ENCODE peak calls at places on chromosome 4, in eight cellular contexts. One of them, this sample, is unnamed. For H3K27me3, the result is how much of the 10 kb centered on the place peaks cover.

GRCh38 chr4:6920174-6920573 is 10.5 kb downstream of the TBC1D14 start:
- DNase-seq in tibial nerve: no peak
- DNase-seq in dorsolateral prefrontal cortex: no peak
- DNase-seq in MM.1S: no peak
- DNase-seq in brain microvascular endothelial cell: no peak
- DNase-seq in K562: no peak
- DNase-seq in pancreas: no peak
- DNase-seq in cardiac muscle cell: no peak
- DNase-seq in this sample: no peak

GRCh38 chr4:94803181-94803580 is 45.4 kb downstream of the BMPR1B start:
- DNase-seq in cardiac muscle cell: peak
- DNase-seq in dorsolateral prefrontal cortex: no peak
- DNase-seq in tibial nerve: no peak
- DNase-seq in MM.1S: no peak
- DNase-seq in K562: no peak
- DNase-seq in brain microvascular endothelial cell: peak
- DNase-seq in pancreas: no peak
- DNase-seq in this sample: no peak

GRCh38 chr4:81845273-81845672 is 373.6 kb upstream of the RASGEF1B start:
- DNase-seq in cardiac muscle cell: peak
- DNase-seq in dorsolateral prefrontal cortex: no peak
- DNase-seq in K562: no peak
- DNase-seq in MM.1S: no peak
- DNase-seq in brain microvascular endothelial cell: peak
- DNase-seq in pancreas: no peak
- DNase-seq in tibial nerve: no peak
- DNase-seq in this sample: no peak

GRCh38 chr4:76445911-76446310 is 10.9 kb downstream of the SHROOM3 start:
- DNase-seq in K562: no peak
- DNase-seq in cardiac muscle cell: no peak
- DNase-seq in tibial nerve: no peak
- DNase-seq in MM.1S: no peak
- DNase-seq in pancreas: no peak
- DNase-seq in brain microvascular endothelial cell: no peak
- DNase-seq in dorsolateral prefrontal cortex: no peak
- DNase-seq in this sample: no peak

GRCh38 chr4:15293678-15294077 is 134.2 kb upstream of the C1QTNF7 start:
- DNase-seq in tibial nerve: no peak
- DNase-seq in pancreas: no peak
- DNase-seq in cardiac muscle cell: no peak
- DNase-seq in dorsolateral prefrontal cortex: no peak
- DNase-seq in K562: no peak
- DNase-seq in MM.1S: peak
- DNase-seq in brain microvascular endothelial cell: no peak
- DNase-seq in this sample: no peak

GRCh38 chr4:176760468-176760867 is 32.3 kb downstream of the VEGFC start:
- DNase-seq in K562: no peak
- DNase-seq in cardiac muscle cell: peak
- DNase-seq in MM.1S: no peak
- DNase-seq in pancreas: no peak
- DNase-seq in brain microvascular endothelial cell: no peak
- DNase-seq in dorsolateral prefrontal cortex: no peak
- DNase-seq in tibial nerve: no peak
- DNase-seq in this sample: no peak

GRCh38 chr4:106208481-106209460 is 107.2 kb downstream of the TBCK start:
- DNase-seq in pancreas: no peak
- DNase-seq in cardiac muscle cell: no peak
- DNase-seq in brain microvascular endothelial cell: no peak
- DNase-seq in K562: no peak
- DNase-seq in MM.1S: no peak
- DNase-seq in tibial nerve: no peak
- DNase-seq in dorsolateral prefrontal cortex: peak
- DNase-seq in this sample: no peak

GRCh38 chr4:116358633-116359222 is 726.6 kb downstream of the TRAM1L1 start:
- DNase-seq in K562: peak
- DNase-seq in dorsolateral prefrontal cortex: no peak
- DNase-seq in tibial nerve: no peak
- DNase-seq in MM.1S: peak
- DNase-seq in brain microvascular endothelial cell: peak
- DNase-seq in cardiac muscle cell: peak
- DNase-seq in pancreas: peak
- DNase-seq in this sample: peak

GRCh38 chr4:4720671-4721070 is 138.8 kb upstream of the MSX1 start:
- DNase-seq in dorsolateral prefrontal cortex: no peak
- DNase-seq in brain microvascular endothelial cell: no peak
- DNase-seq in K562: no peak
- DNase-seq in tibial nerve: no peak
- DNase-seq in cardiac muscle cell: no peak
- DNase-seq in MM.1S: no peak
- DNase-seq in pancreas: no peak
- DNase-seq in this sample: no peak

GRCh38 chr4:84804126-84804525 is 162.4 kb downstream of the WDFY3 start:
- DNase-seq in dorsolateral prefrontal cortex: peak
- DNase-seq in tibial nerve: no peak
- DNase-seq in pancreas: no peak
- DNase-seq in K562: no peak
- DNase-seq in cardiac muscle cell: peak
- DNase-seq in MM.1S: no peak
- DNase-seq in brain microvascular endothelial cell: peak
- DNase-seq in this sample: no peak

GRCh38 chr4:67475155-67475554 is 70.1 kb downstream of the CENPC start:
- DNase-seq in brain microvascular endothelial cell: no peak
- DNase-seq in tibial nerve: no peak
- DNase-seq in MM.1S: no peak
- DNase-seq in pancreas: no peak
- DNase-seq in cardiac muscle cell: no peak
- DNase-seq in K562: no peak
- DNase-seq in dorsolateral prefrontal cortex: no peak
- DNase-seq in this sample: no peak

GRCh38 chr4:138181288-138181687 is 60.9 kb downstream of the SLC7A11 start:
- DNase-seq in tibial nerve: no peak
- DNase-seq in MM.1S: no peak
- DNase-seq in brain microvascular endothelial cell: no peak
- DNase-seq in pancreas: no peak
- DNase-seq in cardiac muscle cell: peak
- DNase-seq in K562: no peak
- DNase-seq in dorsolateral prefrontal cortex: no peak
- DNase-seq in this sample: no peak

GRCh38 chr4:165013691-165014090 is 18.1 kb upstream of the TRIM60 start:
- DNase-seq in cardiac muscle cell: no peak
- DNase-seq in dorsolateral prefrontal cortex: no peak
- DNase-seq in MM.1S: no peak
- DNase-seq in brain microvascular endothelial cell: no peak
- DNase-seq in pancreas: no peak
- DNase-seq in K562: no peak
- DNase-seq in tibial nerve: no peak
- DNase-seq in this sample: no peak

GRCh38 chr4:108370291-108370690 is 201.6 kb upstream of the LEF1 start:
- DNase-seq in K562: no peak
- DNase-seq in tibial nerve: no peak
- DNase-seq in cardiac muscle cell: no peak
- DNase-seq in brain microvascular endothelial cell: no peak
- DNase-seq in MM.1S: no peak
- DNase-seq in dorsolateral prefrontal cortex: no peak
- DNase-seq in pancreas: no peak
- DNase-seq in this sample: no peak

GRCh38 chr4:140186651-140187315 is 32.8 kb upstream of the MAML3 start:
- DNase-seq in tibial nerve: no peak
- DNase-seq in dorsolateral prefrontal cortex: peak
- DNase-seq in K562: no peak
- DNase-seq in MM.1S: no peak
- DNase-seq in brain microvascular endothelial cell: peak
- DNase-seq in pancreas: no peak
- DNase-seq in cardiac muscle cell: peak
- DNase-seq in this sample: no peak

GRCh38 chr4:72319596-72319995 is 249.4 kb downstream of the ADAMTS3 start:
- DNase-seq in brain microvascular endothelial cell: peak
- DNase-seq in dorsolateral prefrontal cortex: no peak
- DNase-seq in pancreas: no peak
- DNase-seq in tibial nerve: no peak
- DNase-seq in K562: no peak
- DNase-seq in MM.1S: no peak
- DNase-seq in cardiac muscle cell: peak
- DNase-seq in this sample: no peak

GRCh38 chr4:23934223-23934622 is 44.4 kb upstream of the PPARGC1A start:
- DNase-seq in K562: no peak
- DNase-seq in tibial nerve: no peak
- DNase-seq in cardiac muscle cell: no peak
- DNase-seq in pancreas: no peak
- DNase-seq in dorsolateral prefrontal cortex: no peak
- DNase-seq in brain microvascular endothelial cell: no peak
- DNase-seq in MM.1S: no peak
- DNase-seq in this sample: no peak

GRCh38 chr4:52103314-52103713 is 52.2 kb downstream of the SPATA18 start:
- DNase-seq in cardiac muscle cell: peak
- DNase-seq in tibial nerve: no peak
- DNase-seq in MM.1S: no peak
- DNase-seq in dorsolateral prefrontal cortex: no peak
- DNase-seq in K562: no peak
- DNase-seq in brain microvascular endothelial cell: no peak
- DNase-seq in pancreas: no peak
- DNase-seq in this sample: no peak

GRCh38 chr4:83552085-83552484 is 16.2 kb downstream of the GPAT3 start:
- DNase-seq in cardiac muscle cell: peak
- DNase-seq in K562: no peak
- DNase-seq in brain microvascular endothelial cell: no peak
- DNase-seq in MM.1S: no peak
- DNase-seq in pancreas: no peak
- DNase-seq in tibial nerve: no peak
- DNase-seq in dorsolateral prefrontal cortex: no peak
- DNase-seq in this sample: no peak

GRCh38 chr4:15040916-15041463 is 38.7 kb downstream of the CPEB2 start:
- DNase-seq in tibial nerve: no peak
- DNase-seq in pancreas: no peak
- DNase-seq in K562: no peak
- DNase-seq in cardiac muscle cell: peak
- DNase-seq in brain microvascular endothelial cell: no peak
- DNase-seq in MM.1S: no peak
- DNase-seq in dorsolateral prefrontal cortex: no peak
- DNase-seq in this sample: no peak

GRCh38 chr4:118099106-118099505 is 64.8 kb downstream of the NDST3 start:
- DNase-seq in cardiac muscle cell: no peak
- DNase-seq in MM.1S: no peak
- DNase-seq in dorsolateral prefrontal cortex: no peak
- DNase-seq in brain microvascular endothelial cell: no peak
- DNase-seq in pancreas: no peak
- DNase-seq in K562: no peak
- DNase-seq in tibial nerve: no peak
- DNase-seq in this sample: no peak

GRCh38 chr4:151432654-151433053 is 23.7 kb downstream of the FHIP1A start:
- DNase-seq in brain microvascular endothelial cell: no peak
- DNase-seq in pancreas: no peak
- DNase-seq in MM.1S: no peak
- DNase-seq in K562: no peak
- DNase-seq in tibial nerve: no peak
- DNase-seq in dorsolateral prefrontal cortex: no peak
- DNase-seq in cardiac muscle cell: no peak
- DNase-seq in this sample: no peak

GRCh38 chr4:151428346-151428745 is 19.4 kb downstream of the FHIP1A start:
- DNase-seq in pancreas: no peak
- DNase-seq in cardiac muscle cell: no peak
- DNase-seq in dorsolateral prefrontal cortex: no peak
- DNase-seq in K562: no peak
- DNase-seq in tibial nerve: no peak
- DNase-seq in brain microvascular endothelial cell: no peak
- DNase-seq in MM.1S: no peak
- DNase-seq in this sample: no peak

GRCh38 chr4:151429957-151430548 is 21.1 kb downstream of the FHIP1A start:
- DNase-seq in cardiac muscle cell: no peak
- DNase-seq in tibial nerve: no peak
- DNase-seq in dorsolateral prefrontal cortex: no peak
- DNase-seq in brain microvascular endothelial cell: no peak
- DNase-seq in K562: no peak
- DNase-seq in pancreas: no peak
- DNase-seq in MM.1S: peak
- DNase-seq in this sample: no peak

GRCh38 chr4:151431728-151432127 is 22.8 kb downstream of the FHIP1A start:
- DNase-seq in tibial nerve: no peak
- DNase-seq in dorsolateral prefrontal cortex: no peak
- DNase-seq in MM.1S: no peak
- DNase-seq in brain microvascular endothelial cell: no peak
- DNase-seq in cardiac muscle cell: no peak
- DNase-seq in pancreas: no peak
- DNase-seq in K562: no peak
- DNase-seq in this sample: no peak

GRCh38 chr4:151430737-151431457 is 21.9 kb downstream of the FHIP1A start:
- DNase-seq in brain microvascular endothelial cell: no peak
- DNase-seq in cardiac muscle cell: no peak
- DNase-seq in pancreas: no peak
- DNase-seq in tibial nerve: no peak
- DNase-seq in K562: no peak
- DNase-seq in MM.1S: no peak
- DNase-seq in dorsolateral prefrontal cortex: no peak
- DNase-seq in this sample: no peak
- H3K27me3 ChIP-seq in brain microvascular endothelial cell: under half
- H3K27me3 ChIP-seq in cardiac muscle cell: under half
- H3K27me3 ChIP-seq in pancreas: under half
- H3K27me3 ChIP-seq in tibial nerve: under half
- H3K27me3 ChIP-seq in K562: under half
- H3K27me3 ChIP-seq in MM.1S: under half
- H3K27me3 ChIP-seq in dorsolateral prefrontal cortex: under half
- H3K27me3 ChIP-seq in this sample: under half

GRCh38 chr4:153538408-153539057 is 72.4 kb downstream of the TMEM131L start:
- DNase-seq in K562: no peak
- DNase-seq in pancreas: no peak
- DNase-seq in MM.1S: no peak
- DNase-seq in cardiac muscle cell: peak
- DNase-seq in tibial nerve: no peak
- DNase-seq in dorsolateral prefrontal cortex: no peak
- DNase-seq in brain microvascular endothelial cell: no peak
- DNase-seq in this sample: no peak
- H3K4me3 ChIP-seq in K562: no peak
- H3K4me3 ChIP-seq in pancreas: peak
- H3K4me3 ChIP-seq in MM.1S: no peak
- H3K4me3 ChIP-seq in cardiac muscle cell: no peak
- H3K4me3 ChIP-seq in tibial nerve: peak
- H3K4me3 ChIP-seq in dorsolateral prefrontal cortex: peak
- H3K4me3 ChIP-seq in brain microvascular endothelial cell: peak
- H3K4me3 ChIP-seq in this sample: no peak

GRCh38 chr4:186946682-186947294 is 223.1 kb upstream of the FAT1 start:
- DNase-seq in brain microvascular endothelial cell: peak
- DNase-seq in dorsolateral prefrontal cortex: no peak
- DNase-seq in K562: peak
- DNase-seq in MM.1S: no peak
- DNase-seq in pancreas: peak
- DNase-seq in tibial nerve: no peak
- DNase-seq in cardiac muscle cell: peak
- DNase-seq in this sample: no peak
- TF ChIP-seq CTCF in brain microvascular endothelial cell: peak
- TF ChIP-seq CTCF in dorsolateral prefrontal cortex: no peak
- TF ChIP-seq CTCF in K562: peak
- TF ChIP-seq CTCF in MM.1S: peak
- TF ChIP-seq CTCF in pancreas: no peak
- TF ChIP-seq CTCF in tibial nerve: no peak
- TF ChIP-seq CTCF in cardiac muscle cell: peak
- TF ChIP-seq CTCF in this sample: no peak

GRCh38 chr4:112616984-112617383 is 19.7 kb downstream of the ZGRF1 start:
- DNase-seq in cardiac muscle cell: no peak
- DNase-seq in brain microvascular endothelial cell: no peak
- DNase-seq in K562: no peak
- DNase-seq in tibial nerve: no peak
- DNase-seq in MM.1S: no peak
- DNase-seq in dorsolateral prefrontal cortex: no peak
- DNase-seq in pancreas: no peak
- DNase-seq in this sample: no peak
- H3K27me3 ChIP-seq in cardiac muscle cell: under half
- H3K27me3 ChIP-seq in brain microvascular endothelial cell: under half
- H3K27me3 ChIP-seq in K562: under half
- H3K27me3 ChIP-seq in tibial nerve: under half
- H3K27me3 ChIP-seq in MM.1S: under half
- H3K27me3 ChIP-seq in dorsolateral prefrontal cortex: under half
- H3K27me3 ChIP-seq in pancreas: under half
- H3K27me3 ChIP-seq in this sample: under half

GRCh38 chr4:73438582-73439215 is 2.7 kb downstream of the AFP start:
- DNase-seq in brain microvascular endothelial cell: peak
- DNase-seq in dorsolateral prefrontal cortex: no peak
- DNase-seq in MM.1S: no peak
- DNase-seq in pancreas: no peak
- DNase-seq in cardiac muscle cell: no peak
- DNase-seq in tibial nerve: no peak
- DNase-seq in K562: no peak
- DNase-seq in this sample: no peak
- H3K4me3 ChIP-seq in brain microvascular endothelial cell: no peak
- H3K4me3 ChIP-seq in dorsolateral prefrontal cortex: no peak
- H3K4me3 ChIP-seq in MM.1S: no peak
- H3K4me3 ChIP-seq in pancreas: no peak
- H3K4me3 ChIP-seq in cardiac muscle cell: no peak
- H3K4me3 ChIP-seq in tibial nerve: no peak
- H3K4me3 ChIP-seq in K562: no peak
- H3K4me3 ChIP-seq in this sample: no peak

This sample was measured in GM06990.